ENCODE peak calls at places on chromosomes 5 and 9, in four cellular contexts. One of them, this sample, is unnamed.

GRCh38 chr9:126097679-126098078 is 228.9 kb upstream of the MVB12B start:
- DNase-seq in tibial nerve: no peak
- DNase-seq in lung: no peak
- DNase-seq in prostate gland: no peak
- DNase-seq in this sample: peak; percentile 25

GRCh38 chr5:146671561-146671960 is 155.6 kb upstream of the GPR151 start:
- DNase-seq in tibial nerve: no peak
- DNase-seq in lung: no peak
- DNase-seq in prostate gland: no peak
- DNase-seq in this sample: no peak

GRCh38 chr5:144315994-144316634 is 145.4 kb downstream of the KCTD16 start:
- DNase-seq in tibial nerve: no peak
- DNase-seq in lung: no peak
- DNase-seq in prostate gland: no peak
- DNase-seq in this sample: no peak

GRCh38 chr5:38835887-38836286 is 9.9 kb upstream of the OSMR start:
- DNase-seq in tibial nerve: no peak
- DNase-seq in lung: no peak
- DNase-seq in prostate gland: no peak
- DNase-seq in this sample: no peak

GRCh38 chr5:121982500-121983261 is 20.9 kb downstream of the SRFBP1 start:
- DNase-seq in tibial nerve: no peak
- DNase-seq in lung: no peak
- DNase-seq in prostate gland: no peak
- DNase-seq in this sample: no peak

GRCh38 chr5:106014262-106014661 is 1656.5 kb downstream of the EFNA5 start:
- DNase-seq in tibial nerve: no peak
- DNase-seq in lung: no peak
- DNase-seq in prostate gland: no peak
- DNase-seq in this sample: no peak

GRCh38 chr9:109504689-109505088 is 6.6 kb upstream of the PTPN3 start:
- DNase-seq in tibial nerve: no peak
- DNase-seq in lung: no peak
- DNase-seq in prostate gland: no peak
- DNase-seq in this sample: no peak

GRCh38 chr9:121285835-121286687 is 18.1 kb downstream of the GSN start:
- DNase-seq in tibial nerve: peak; percentile 52
- DNase-seq in lung: no peak
- DNase-seq in prostate gland: peak; percentile 45
- DNase-seq in this sample: no peak

GRCh38 chr9:18238752-18239151 is 235.2 kb upstream of the ADAMTSL1 start:
- DNase-seq in tibial nerve: no peak
- DNase-seq in lung: no peak
- DNase-seq in prostate gland: no peak
- DNase-seq in this sample: no peak

GRCh38 chr9:111413996-111414395 is 70.2 kb downstream of the ECPAS start:
- DNase-seq in tibial nerve: no peak
- DNase-seq in lung: no peak
- DNase-seq in prostate gland: no peak
- DNase-seq in this sample: no peak

GRCh38 chr5:6159864-6160199 is 218.5 kb downstream of the MED10 start:
- DNase-seq in tibial nerve: no peak
- DNase-seq in lung: no peak
- DNase-seq in prostate gland: no peak
- DNase-seq in this sample: no peak

GRCh38 chr9:125176632-125177031 is 13.0 kb downstream of the PPP6C start:
- DNase-seq in tibial nerve: no peak
- DNase-seq in lung: no peak
- DNase-seq in prostate gland: no peak
- DNase-seq in this sample: no peak

GRCh38 chr5:172700686-172701324 is 59.7 kb downstream of the NEURL1B start:
- DNase-seq in tibial nerve: no peak
- DNase-seq in lung: no peak
- DNase-seq in prostate gland: no peak
- DNase-seq in this sample: no peak

GRCh38 chr5:16957305-16958165 is 21.4 kb upstream of the MYO10 start:
- DNase-seq in tibial nerve: no peak
- DNase-seq in lung: no peak
- DNase-seq in prostate gland: no peak
- DNase-seq in this sample: no peak

GRCh38 chr9:121220996-121221671 is 19.5 kb upstream of the RAB14 start:
- DNase-seq in tibial nerve: no peak
- DNase-seq in lung: no peak
- DNase-seq in prostate gland: no peak
- DNase-seq in this sample: no peak

GRCh38 chr9:91421987-91422765 is 1.5 kb downstream of the NFIL3 start:
- DNase-seq in tibial nerve: no peak
- DNase-seq in lung: no peak
- DNase-seq in prostate gland: peak; percentile 13
- DNase-seq in this sample: no peak

GRCh38 chr5:125198270-125198974 is 452.0 kb upstream of the ZNF608 start:
- DNase-seq in tibial nerve: peak; percentile 57
- DNase-seq in lung: peak; percentile 58
- DNase-seq in prostate gland: peak; percentile 74
- DNase-seq in this sample: no peak

GRCh38 chr5:171340042-171340441 is 31.0 kb downstream of the TLX3 start:
- DNase-seq in tibial nerve: no peak
- DNase-seq in lung: no peak
- DNase-seq in prostate gland: no peak
- DNase-seq in this sample: no peak

GRCh38 chr5:7855611-7856010 is 4.7 kb upstream of the CFAP90 start:
- DNase-seq in tibial nerve: no peak
- DNase-seq in lung: no peak
- DNase-seq in prostate gland: no peak
- DNase-seq in this sample: no peak

GRCh38 chr5:177402271-177403043 is 2.0 kb upstream of the PFN3 start:
- DNase-seq in tibial nerve: no peak
- DNase-seq in lung: peak; percentile 72
- DNase-seq in prostate gland: peak; percentile 77
- DNase-seq in this sample: peak; percentile 87

GRCh38 chr5:180155331-180155881 is 53.6 kb downstream of the RASGEF1C start:
- DNase-seq in tibial nerve: no peak
- DNase-seq in lung: peak; percentile 26
- DNase-seq in prostate gland: no peak
- DNase-seq in this sample: no peak

GRCh38 chr5:149284501-149284900 is 12.8 kb downstream of the AFAP1L1 start:
- DNase-seq in tibial nerve: peak; percentile 67
- DNase-seq in lung: no peak
- DNase-seq in prostate gland: no peak
- DNase-seq in this sample: no peak

GRCh38 chr9:130303613-130304055 is 38.1 kb downstream of the HMCN2 start:
- DNase-seq in tibial nerve: no peak
- DNase-seq in lung: no peak
- DNase-seq in prostate gland: no peak
- DNase-seq in this sample: no peak

GRCh38 chr9:136206602-136207333 is 1.8 kb upstream of the LHX3 start:
- DNase-seq in tibial nerve: no peak
- DNase-seq in lung: no peak
- DNase-seq in prostate gland: no peak
- DNase-seq in this sample: no peak

DNA sequence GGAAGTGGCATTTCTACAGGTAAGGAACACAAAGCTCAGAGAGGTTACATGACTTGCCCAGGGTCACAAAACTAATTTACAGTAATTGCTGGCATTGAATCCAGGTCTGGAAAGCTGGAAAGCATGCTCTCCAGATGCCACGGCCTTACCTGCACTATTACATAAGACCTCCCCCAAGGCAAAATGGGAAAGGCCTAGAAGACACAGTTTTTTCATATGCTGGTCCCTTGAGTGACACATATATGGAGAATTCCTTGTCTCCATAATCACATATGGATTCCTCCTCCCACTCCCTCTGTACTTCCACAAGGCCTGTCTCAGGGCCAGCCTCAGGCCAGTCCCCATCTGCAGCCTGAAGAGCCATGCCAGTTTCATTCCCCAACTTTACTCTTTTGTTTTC is 28.5 kb upstream of the MEIKIN start:
- DNase-seq in tibial nerve: no peak
- DNase-seq in lung: no peak
- DNase-seq in prostate gland: no peak
- DNase-seq in this sample: no peak
- H3K4me3 ChIP-seq in tibial nerve: no peak overlapping the region
- H3K4me3 ChIP-seq in lung: no peak overlapping the region
- H3K4me3 ChIP-seq in prostate gland: no peak overlapping the region
- H3K4me3 ChIP-seq in this sample: no peak overlapping the region

GRCh38 chr5:127741412-127741811 is 38.2 kb downstream of the CCDC192 start:
- DNase-seq in tibial nerve: no peak
- DNase-seq in lung: no peak
- DNase-seq in prostate gland: no peak
- DNase-seq in this sample: no peak

GRCh38 chr5:127739807-127740384 is 36.7 kb downstream of the CCDC192 start:
- DNase-seq in tibial nerve: no peak
- DNase-seq in lung: no peak
- DNase-seq in prostate gland: no peak
- DNase-seq in this sample: no peak
- H3K4me3 ChIP-seq in tibial nerve: no peak overlapping the region
- H3K4me3 ChIP-seq in lung: no peak overlapping the region
- H3K4me3 ChIP-seq in prostate gland: no peak overlapping the region
- H3K4me3 ChIP-seq in this sample: no peak overlapping the region

DNA sequence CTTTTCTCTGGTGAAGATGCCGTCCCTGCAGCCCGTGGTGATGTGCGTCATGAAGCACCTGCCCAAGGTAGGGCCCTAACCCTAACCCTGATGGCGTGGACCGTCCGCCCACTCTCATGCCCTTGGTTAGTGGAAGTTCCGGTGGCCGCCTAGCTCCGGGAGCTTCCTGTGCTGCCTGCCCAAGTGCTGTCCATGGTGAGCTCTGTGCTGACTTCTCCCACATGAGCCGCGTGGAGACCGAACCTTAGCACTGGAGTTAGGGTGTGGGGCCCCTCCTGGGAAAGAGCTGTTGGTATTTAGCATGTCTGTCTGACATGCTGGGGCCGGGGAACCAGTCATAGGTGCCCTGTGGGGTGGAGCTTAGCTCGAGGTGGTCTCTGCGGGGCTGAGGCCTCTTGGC is 1.2 kb downstream of the NELFB start:
- DNase-seq in tibial nerve: no peak
- DNase-seq in lung: no peak
- DNase-seq in prostate gland: no peak
- DNase-seq in this sample: no peak
- H3K4me3 ChIP-seq in tibial nerve: peak overlapping the region; percentile 72
- H3K4me3 ChIP-seq in lung: peak overlapping the region; percentile 98
- H3K4me3 ChIP-seq in prostate gland: peak overlapping the region; percentile 96
- H3K4me3 ChIP-seq in this sample: peak overlapping the region; percentile 98

GRCh38 chr9:94553029-94553938 is 1.6 kb upstream of the PCAT7 start:
- DNase-seq in tibial nerve: no peak
- DNase-seq in lung: no peak
- DNase-seq in prostate gland: no peak
- DNase-seq in this sample: no peak
- H3K4me3 ChIP-seq in tibial nerve: no peak overlapping the region
- H3K4me3 ChIP-seq in lung: no peak overlapping the region
- H3K4me3 ChIP-seq in prostate gland: no peak overlapping the region
- H3K4me3 ChIP-seq in this sample: peak overlapping the region; percentile 60

This sample was measured in LNCaP clone FGC.